ENCODE peak calls at places on chromosomes 12 and 14, in eight cellular contexts. R, C, M, X, U, V, G and O are unnamed samples.

GRCh38 chr14:61388173-61388975 is 67.0 kb downstream of the PRKCH start:
- DNase-seq in R (no peak), C (no peak), M (no peak), X (no peak), U (no peak), V (no peak), G (no peak), O (no peak)

GRCh38 chr14:72070458-72070857 is 138.2 kb downstream of the RGS6 start:
- DNase-seq in R (no peak), C (no peak), M (no peak), X (no peak), U (no peak), V (no peak), G (no peak), O (no peak)

GRCh38 chr14:65334765-65335411 is 77.6 kb upstream of the FUT8 start:
- DNase-seq in R (no peak), C (peak), M (no peak), X (no peak), U (no peak), V (no peak), G (no peak), O (peak)

GRCh38 chr12:104630230-104630670 is 173.5 kb downstream of the CHST11 start:
- DNase-seq in R (no peak), C (peak), M (no peak), X (no peak), U (no peak), V (no peak), G (no peak), O (no peak)

GRCh38 chr14:61355892-61356325 is 34.5 kb downstream of the PRKCH start:
- DNase-seq in R (peak), C (peak), M (peak), X (peak), U (peak), V (no peak), G (peak), O (no peak)

GRCh38 chr14:103574707-103575285 is 12.0 kb downstream of the COA8 start:
- DNase-seq in R (no peak), C (no peak), M (no peak), X (no peak), U (no peak), V (no peak), G (no peak), O (no peak)

GRCh38 chr14:71713061-71713850 is 219.0 kb upstream of the RGS6 start:
- DNase-seq in R (no peak), C (no peak), M (no peak), X (no peak), U (no peak), V (no peak), G (peak), O (no peak)

GRCh38 chr12:26936559-26937442 is 980 bp downstream of the INTS13 start:
- DNase-seq in R (no peak), C (peak), M (no peak), X (no peak), U (no peak), V (no peak), G (no peak), O (no peak)

GRCh38 chr14:29236401-29236800 is 469.8 kb downstream of the FOXG1 start:
- DNase-seq in R (no peak), C (no peak), M (no peak), X (no peak), U (no peak), V (no peak), G (no peak), O (no peak)

GRCh38 chr12:132559652-132560420 is 50.5 kb downstream of the LRCOL1 start:
- DNase-seq in R (no peak), C (peak), M (peak), X (peak), U (no peak), V (peak), G (peak), O (peak)

GRCh38 chr12:49478949-49479664 is 59.7 kb upstream of the KCNH3 start:
- DNase-seq in R (peak), C (no peak), M (no peak), X (no peak), U (no peak), V (no peak), G (no peak), O (no peak)

GRCh38 chr12:80161612-80162011 is 62.3 kb downstream of the OTOGL start:
- DNase-seq in R (no peak), C (no peak), M (no peak), X (no peak), U (no peak), V (no peak), G (no peak), O (no peak)

GRCh38 chr14:36996133-36996856 is 176.1 kb downstream of the SLC25A21 start:
- DNase-seq in R (no peak), C (no peak), M (no peak), X (peak), U (peak), V (no peak), G (peak), O (no peak)

GRCh38 chr12:129193263-129193871 is 340.1 kb downstream of the GLT1D1 start:
- DNase-seq in R (no peak), C (peak), M (no peak), X (peak), U (no peak), V (no peak), G (no peak), O (peak)

GRCh38 chr14:100115726-100116125 is 43.7 kb downstream of the DEGS2 start:
- DNase-seq in R (no peak), C (no peak), M (no peak), X (no peak), U (no peak), V (no peak), G (no peak), O (no peak)

GRCh38 chr12:124385219-124385969 is 90.5 kb downstream of the RFLNA start:
- DNase-seq in R (no peak), C (no peak), M (no peak), X (no peak), U (no peak), V (no peak), G (peak), O (no peak)

GRCh38 chr14:74475678-74476077 is 17.4 kb downstream of the NPC2 start:
- DNase-seq in R (no peak), C (no peak), M (no peak), X (no peak), U (no peak), V (no peak), G (peak), O (no peak)

GRCh38 chr14:80996049-80996901 is 40.9 kb downstream of the TSHR start:
- DNase-seq in R (peak), C (peak), M (peak), X (peak), U (peak), V (no peak), G (peak), O (no peak)

GRCh38 chr12:73892181-73892580 is 645.5 kb upstream of the ATXN7L3B start:
- DNase-seq in R (no peak), C (no peak), M (no peak), X (no peak), U (no peak), V (no peak), G (no peak), O (no peak)

GRCh38 chr14:101761032-101761880 is at the start of gene PPP2R5C:
- DNase-seq in R (peak), C (peak), M (peak), X (peak), U (peak), V (peak), G (peak), O (peak)

GRCh38 chr12:106898001-106898966 is 57.4 kb upstream of the TMEM263 start:
- DNase-seq in R (no peak), C (no peak), M (no peak), X (no peak), U (no peak), V (no peak), G (no peak), O (no peak)

GRCh38 chr12:77648716-77649115 is 182.0 kb upstream of the NAV3 start:
- DNase-seq in R (no peak), C (no peak), M (no peak), X (no peak), U (no peak), V (no peak), G (no peak), O (no peak)

GRCh38 chr14:104724981-104725771 is 1.1 kb downstream of the ADSS1 start:
- DNase-seq in R (peak), C (peak), M (no peak), X (peak), U (no peak), V (no peak), G (no peak), O (peak)

GRCh38 chr14:70887207-70888150 is 19.8 kb upstream of the PCNX1 start:
- DNase-seq in R (no peak), C (peak), M (no peak), X (no peak), U (no peak), V (no peak), G (peak), O (no peak)

GRCh38 chr12:6082613-6083012 is 41.9 kb downstream of the VWF start:
- DNase-seq in R (no peak), C (no peak), M (no peak), X (no peak), U (no peak), V (no peak), G (no peak), O (no peak)

GRCh38 chr12:130877333-130877732 is 5.5 kb downstream of the RAN start:
- DNase-seq in R (no peak), C (no peak), M (no peak), X (no peak), U (no peak), V (no peak), G (no peak), O (no peak)
- TF ChIP-seq POLR2A in R (no peak), C (no peak), M (no peak), X (no peak), U (no peak), V (peak), G (no peak), O (no peak)

GRCh38 chr14:53137559-53137958 is 15.6 kb downstream of the DDHD1 start:
- DNase-seq in R (no peak), C (no peak), M (no peak), X (no peak), U (no peak), V (no peak), G (no peak), O (no peak)
- TF ChIP-seq POLR2A in R (no peak), C (no peak), M (no peak), X (no peak), U (no peak), V (no peak), G (no peak), O (no peak)

GRCh38 chr14:69052181-69052601 is 73.1 kb upstream of the ACTN1 start:
- DNase-seq in R (no peak), C (no peak), M (no peak), X (no peak), U (no peak), V (no peak), G (no peak), O (no peak)
- TF ChIP-seq POLR2A in R (no peak), C (no peak), M (no peak), X (no peak), U (no peak), V (no peak), G (no peak), O (no peak)

DNA sequence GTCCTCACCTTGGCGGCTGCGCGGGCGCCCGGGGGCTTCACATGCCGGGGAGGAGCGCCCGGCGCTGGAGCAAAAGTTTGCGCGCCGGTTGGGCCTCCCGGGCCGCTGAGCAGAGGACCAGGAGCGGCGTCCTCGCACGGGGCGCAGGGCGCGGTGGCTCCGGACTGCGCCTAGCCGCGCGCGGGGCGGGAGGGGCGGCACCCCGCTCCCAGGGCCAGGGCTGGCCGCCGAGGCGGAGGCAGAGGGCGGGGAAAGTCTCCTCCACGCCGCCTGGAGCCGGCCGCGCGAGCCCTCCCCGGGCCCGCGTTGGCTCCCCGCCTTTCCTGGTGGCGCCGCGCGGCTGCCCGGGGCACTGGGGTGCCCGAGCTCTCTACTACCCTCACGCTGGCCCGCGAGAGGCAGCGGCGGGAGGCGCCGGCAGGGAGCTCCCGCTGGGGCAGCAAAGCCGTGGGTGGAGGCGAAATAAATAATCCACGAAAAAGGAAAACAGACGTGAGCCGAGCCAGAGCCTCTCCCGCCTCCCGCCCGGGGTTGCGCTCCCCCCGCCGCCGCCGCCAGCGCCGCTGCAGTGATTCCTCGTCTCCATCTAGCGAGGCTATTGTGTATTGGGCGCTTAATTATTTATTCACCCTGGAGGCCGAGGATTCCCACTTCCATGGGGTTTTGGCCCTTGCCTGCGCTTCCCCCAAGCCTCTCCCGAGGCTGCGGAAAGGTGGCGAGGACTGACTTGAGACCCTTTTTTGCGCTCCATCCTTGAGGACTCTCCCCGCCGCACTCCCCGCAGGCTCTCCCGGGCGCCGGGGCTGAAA is 476 bp upstream of the PRIMA1 start:
- DNase-seq in R (peak), C (no peak), M (peak), X (peak), U (no peak), V (no peak), G (no peak), O (peak)
- TF ChIP-seq POLR2A in R (no peak), C (no peak), M (peak), X (peak), U (no peak), V (no peak), G (no peak), O (no peak)

GRCh38 chr14:22547309-22547947 is 41.6 kb downstream of the DAD1 start:
- DNase-seq in R (peak), C (no peak), M (no peak), X (no peak), U (no peak), V (no peak), G (no peak), O (no peak)
- TF ChIP-seq POLR2A in R (no peak), C (no peak), M (no peak), X (no peak), U (no peak), V (no peak), G (no peak), O (no peak)

DNA sequence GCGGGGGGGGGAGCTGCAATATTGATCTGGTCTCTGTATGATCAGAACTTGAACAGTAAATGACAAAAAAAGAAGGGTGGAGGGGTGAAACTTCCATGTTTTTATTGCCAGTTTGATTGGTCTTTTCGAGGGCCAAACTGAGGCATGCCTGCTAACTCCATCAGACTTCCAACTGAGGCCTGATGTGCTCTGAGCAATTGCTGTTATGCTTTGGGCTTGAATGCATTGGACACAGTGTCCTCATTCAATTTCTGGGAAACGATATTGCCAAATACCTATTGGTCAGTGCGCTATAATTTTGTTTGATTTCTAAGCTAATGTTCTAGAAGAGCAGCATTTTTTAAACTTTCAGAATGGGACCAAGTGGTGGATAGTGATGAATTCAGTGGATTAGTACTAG is 2.1 kb upstream of the SLC38A2 start:
- DNase-seq in R (no peak), C (no peak), M (no peak), X (no peak), U (no peak), V (no peak), G (no peak), O (no peak)
- TF ChIP-seq POLR2A in R (no peak), C (no peak), M (no peak), X (no peak), U (no peak), V (no peak), G (no peak), O (no peak)